ENCODE peak calls at places on chromosomes 6 and 20, in five cellular contexts. N, U, S, Y and X are unnamed samples. For H3K9me3, the result is how much of the 10 kb centered on the place peaks cover.

GRCh38 chr6:15507221-15507620 is 155.6 kb downstream of the DTNBP1 start:
- DNase-seq in N (no peak), U (no peak), S (no peak), Y (no peak), X (no peak)

GRCh38 chr6:64220776-64221175 is 585.2 kb downstream of the PHF3 start:
- DNase-seq in N (no peak), S (no peak), U (no peak), Y (no peak), X (no peak)

GRCh38 chr6:24126586-24127192 is 674 bp downstream of the NRSN1 start:
- DNase-seq in S (peak), U (peak), N (no peak), Y (no peak), X (no peak)

GRCh38 chr6:158039571-158040050 is 57.9 kb downstream of the SYNJ2 start:
- DNase-seq in U (peak), Y (no peak), N (peak), S (no peak), X (no peak)

GRCh38 chr6:137846274-137846673 is 20.8 kb upstream of the TNFAIP3 start:
- DNase-seq in S (no peak), Y (no peak), U (no peak), N (no peak), X (no peak)

GRCh38 chr6:151068761-151069312 is 170.9 kb upstream of the AKAP12 start:
- DNase-seq in Y (no peak), U (peak), N (no peak), S (peak), X (no peak)

GRCh38 chr20:7667194-7667593 is 273.1 kb downstream of the HAO1 start:
- DNase-seq in Y (no peak), S (peak), N (no peak), U (peak), X (no peak)

GRCh38 chr6:139912735-139913400 is 538.4 kb upstream of the CITED2 start:
- DNase-seq in U (no peak), S (no peak), Y (no peak), N (no peak), X (no peak)

GRCh38 chr20:59248031-59248684 is 52.3 kb upstream of the EDN3 start:
- DNase-seq in U (no peak), Y (no peak), S (no peak), N (no peak), X (no peak)

GRCh38 chr6:137097057-137097456 is 52.3 kb upstream of the IL20RA start:
- DNase-seq in Y (no peak), S (no peak), U (no peak), N (no peak), X (no peak)

GRCh38 chr6:137589067-137589848 is 95.1 kb upstream of the OLIG3 start:
- DNase-seq in U (peak), N (no peak), S (peak), Y (peak), X (no peak)

GRCh38 chr6:112181130-112181529 is 73.2 kb downstream of the LAMA4 start:
- DNase-seq in Y (no peak), S (no peak), N (no peak), U (no peak), X (no peak)

GRCh38 chr6:129312865-129313264 is 397.1 kb downstream of the ARHGAP18 start:
- DNase-seq in Y (no peak), N (no peak), S (peak), U (peak), X (no peak)

GRCh38 chr6:118843685-118844390 is 50.1 kb upstream of the ASF1A start:
- DNase-seq in Y (no peak), N (no peak), U (peak), S (no peak), X (no peak)

GRCh38 chr6:44008821-44009370 is 118.4 kb downstream of the MRPL14 start:
- DNase-seq in Y (no peak), U (no peak), S (no peak), N (no peak), X (peak)

GRCh38 chr6:25122001-25122400 is 157.2 kb upstream of the CARMIL1 start:
- DNase-seq in N (peak), S (no peak), U (peak), Y (no peak), X (no peak)

GRCh38 chr6:156378853-156379252 is 398.3 kb upstream of the ARID1B start:
- DNase-seq in Y (no peak), N (no peak), S (no peak), U (no peak), X (no peak)

GRCh38 chr6:143999406-143999805 is 8.7 kb downstream of the PLAGL1 start:
- DNase-seq in N (no peak), U (peak), Y (no peak), S (peak), X (no peak)

GRCh38 chr6:154302111-154302752 is 54.4 kb downstream of the IPCEF1 start:
- DNase-seq in S (peak), N (no peak), U (peak), Y (no peak), X (no peak)

GRCh38 chr20:62737271-62737761 is 28.7 kb downstream of the NTSR1 start:
- DNase-seq in N (peak), Y (no peak), S (no peak), U (peak), X (no peak)

GRCh38 chr6:168901076-168901475 is 352.6 kb downstream of the THBS2 start:
- DNase-seq in Y (no peak), S (no peak), N (peak), U (no peak), X (no peak)

GRCh38 chr6:30782425-30783014 is 38.2 kb upstream of the IER3 start:
- DNase-seq in U (peak), S (peak), N (no peak), Y (no peak), X (no peak)

GRCh38 chr6:57423468-57423867 is 106.0 kb downstream of the PRIM2 start:
- DNase-seq in Y (no peak), N (no peak), U (peak), S (no peak), X (no peak)

GRCh38 chr6:24607310-24607709 is 38.7 kb downstream of the KIAA0319 start:
- DNase-seq in Y (no peak), N (no peak), S (no peak), U (no peak), X (no peak)

GRCh38 chr20:64079273-64080012 is at the start of gene RGS19:
- DNase-seq in S (peak), U (peak), Y (peak), N (peak), X (peak)

GRCh38 chr20:6079011-6079410 is 25.2 kb upstream of the LRRN4 start:
- DNase-seq in Y (no peak), S (no peak), N (no peak), U (no peak), X (no peak)

GRCh38 chr6:82195619-82196018 is 51.9 kb downstream of the IBTK start:
- DNase-seq in U (no peak), Y (no peak), N (no peak), S (no peak), X (no peak)
- H3K9me3 ChIP-seq in U (under half), Y (under half), N (under half), S (under half), X (under half)

DNA sequence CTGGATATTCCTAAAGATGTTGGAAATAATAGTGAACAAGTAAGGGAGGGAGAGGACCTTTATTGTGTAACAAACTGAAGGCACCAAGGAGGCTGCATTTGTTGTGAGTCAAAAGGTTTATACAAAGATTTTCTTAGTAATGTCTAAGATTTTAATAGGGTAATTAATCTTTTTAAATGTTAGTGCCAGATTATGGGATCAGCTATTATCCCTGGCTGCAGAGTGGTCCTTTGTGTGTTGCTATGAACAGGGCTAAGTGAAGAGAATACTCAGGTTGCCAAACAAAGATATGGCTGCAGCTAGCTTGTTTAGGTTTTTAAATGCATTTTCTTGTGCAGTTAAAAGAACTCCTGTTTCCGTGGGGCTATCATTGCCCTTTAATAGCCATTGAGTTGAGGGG is 226.4 kb downstream of the RNF144B start:
- DNase-seq in U (no peak), Y (no peak), N (no peak), S (no peak), X (no peak)
- H3K9me3 ChIP-seq in U (under half), Y (under half), N (under half), S (under half), X (under half)

DNA sequence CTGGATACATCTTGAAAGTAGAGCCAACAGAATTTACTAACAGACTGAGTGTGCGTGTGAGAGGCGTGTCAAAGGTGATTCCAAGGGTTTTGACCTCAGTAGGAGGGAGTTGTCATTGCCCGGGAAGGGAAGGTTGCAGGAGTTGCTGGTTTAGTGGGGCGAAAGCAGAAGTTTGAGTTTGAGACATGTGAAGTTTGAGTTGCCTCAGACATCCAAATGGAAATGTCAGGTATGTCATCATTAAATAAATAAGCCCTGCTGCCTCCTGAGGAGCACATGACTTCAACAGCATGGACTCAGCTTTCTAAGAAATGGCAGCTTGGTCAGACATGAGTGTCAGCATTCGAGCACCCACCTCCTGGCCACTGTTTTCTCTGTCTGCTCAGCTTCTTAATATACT is 26.6 kb upstream of the TGM2 start:
- DNase-seq in U (no peak), Y (no peak), N (no peak), S (no peak), X (no peak)
- H3K9me3 ChIP-seq in U (under half), Y (under half), N (under half), S (under half), X (under half)

GRCh38 chr20:56160956-56161355 is 87.6 kb upstream of the MC3R start:
- DNase-seq in Y (no peak), S (no peak), U (no peak), N (no peak), X (no peak)

GRCh38 chr20:56163806-56164205 is 84.7 kb upstream of the MC3R start:
- DNase-seq in S (no peak), U (no peak), N (no peak), Y (no peak), X (no peak)

GRCh38 chr20:56171087-56172012 is 77.2 kb upstream of the MC3R start:
- DNase-seq in U (peak), N (no peak), Y (no peak), S (peak), X (no peak)

DNA sequence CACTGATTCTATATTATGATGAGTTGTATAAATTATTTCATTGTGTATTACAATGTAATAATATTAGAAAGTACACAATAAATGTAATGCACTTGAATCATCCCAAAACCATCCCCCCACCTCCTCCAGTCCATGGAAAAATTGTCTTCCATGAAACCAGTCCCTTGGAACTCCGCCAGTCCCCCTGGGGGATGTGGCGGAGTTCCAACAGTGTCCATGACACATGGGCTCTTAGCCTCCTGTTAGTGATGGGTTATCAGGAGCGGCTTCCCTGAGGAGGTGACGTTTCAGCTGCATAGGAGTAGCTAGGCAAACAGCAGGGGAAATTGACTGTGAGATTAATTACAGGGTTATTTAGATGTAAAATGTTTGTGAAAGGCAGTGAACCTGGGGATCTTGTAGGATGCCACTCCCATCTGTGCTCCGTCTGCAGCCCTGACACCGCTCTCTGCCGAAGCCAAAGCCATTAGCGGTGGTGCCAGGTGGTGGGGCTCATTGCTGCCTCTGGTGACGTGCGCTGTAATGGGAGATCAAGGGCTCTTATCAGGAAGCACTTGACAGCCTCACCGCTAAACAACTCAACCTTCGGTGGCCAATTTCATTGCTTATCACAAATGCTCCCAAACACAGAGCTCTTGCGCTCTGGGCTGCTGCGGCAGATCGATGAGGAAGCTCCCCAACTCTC is 81.6 kb upstream of the MC3R start:
- DNase-seq in N (no peak), S (no peak), U (no peak), Y (no peak), X (no peak)
- H3K9me3 ChIP-seq in N (under half), S (under half), U (under half), Y (under half), X (under half)

DNA sequence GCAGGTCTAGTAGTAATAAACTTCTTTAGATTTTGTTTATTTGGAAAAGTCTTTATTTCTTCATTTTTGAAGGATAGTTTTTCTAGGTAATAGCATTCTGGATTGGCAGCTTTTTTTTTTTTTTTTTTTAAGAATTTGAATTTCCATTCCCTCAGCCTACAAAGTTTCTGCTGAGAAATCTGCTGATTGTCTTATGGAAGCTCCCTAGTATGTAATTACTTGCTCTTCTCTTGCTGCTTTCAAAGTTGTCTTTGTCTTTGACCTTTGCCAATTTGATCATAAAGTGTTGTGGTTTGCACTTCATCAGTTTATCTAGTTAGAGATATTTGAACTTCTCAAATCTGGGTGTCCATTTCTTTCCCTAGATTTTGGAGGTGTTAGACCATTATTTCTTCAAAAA is 82.2 kb upstream of the GMDS start:
- DNase-seq in S (no peak), N (no peak), Y (no peak), U (no peak), X (no peak)
- H3K9me3 ChIP-seq in S (under half), N (under half), Y (under half), U (under half), X (under half)

GRCh38 chr20:29690274-29690673 is 1567.2 kb upstream of the DEFB115 start:
- DNase-seq in S (no peak), U (no peak), Y (no peak), N (no peak), X (no peak)

GRCh38 chr20:29687438-29687837 is 1570.0 kb upstream of the DEFB115 start:
- DNase-seq in Y (no peak), N (no peak), U (no peak), S (no peak), X (no peak)

GRCh38 chr20:29689411-29690225 is 1567.8 kb upstream of the DEFB115 start:
- DNase-seq in U (no peak), N (no peak), Y (no peak), S (no peak), X (no peak)
- H3K9me3 ChIP-seq in U (under half), N (under half), Y (under half), S (under half), X (under half)

DNA sequence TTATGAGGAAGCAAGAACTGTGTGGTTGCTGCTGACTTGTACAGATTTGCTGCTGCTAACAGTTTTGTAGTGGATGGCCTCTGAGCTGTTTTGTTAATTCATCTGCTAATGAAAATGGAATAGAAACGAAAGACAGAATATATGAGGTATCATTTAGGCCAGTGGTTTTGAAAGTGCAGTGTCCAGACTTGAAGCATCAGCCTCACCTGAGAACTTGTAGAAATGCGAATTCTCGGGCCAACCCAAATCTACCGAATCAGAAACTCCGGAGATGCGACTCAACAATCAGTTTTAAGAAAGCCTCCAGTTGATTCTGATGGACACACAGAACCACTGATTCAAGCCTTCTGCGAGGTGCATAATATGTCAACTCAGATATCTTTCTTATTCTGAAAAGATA is 62.5 kb downstream of the CAP2 start:
- DNase-seq in Y (no peak), N (no peak), U (no peak), S (no peak), X (no peak)
- H3K9me3 ChIP-seq in Y (under half), N (under half), U (under half), S (under half), X (under half)

DNA sequence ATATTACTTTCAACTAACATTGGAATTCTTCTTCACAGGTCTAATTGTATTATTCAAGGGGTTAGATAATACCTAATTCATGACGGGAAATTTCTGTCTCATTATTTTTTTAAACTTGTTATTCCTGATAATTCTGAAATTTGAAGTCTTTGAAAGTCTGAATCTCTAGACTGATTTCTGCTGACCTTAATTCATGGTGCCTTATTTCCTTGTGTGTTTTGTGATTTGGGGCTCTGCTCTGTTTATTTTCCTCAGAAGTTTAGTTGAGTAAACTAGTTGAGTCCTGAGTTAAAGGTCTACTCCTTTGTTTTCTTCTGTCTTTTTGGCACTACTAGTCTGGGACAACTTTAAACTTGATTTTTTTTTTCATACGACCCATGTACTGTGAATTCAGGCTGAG is 5.9 kb downstream of the DEFB118 start:
- DNase-seq in U (no peak), S (no peak), Y (no peak), N (no peak), X (no peak)
- H3K9me3 ChIP-seq in U (under half), S (under half), Y (under half), N (under half), X (under half)

GRCh38 chr20:4383966-4384365 is 337.7 kb upstream of the PRND start:
- DNase-seq in N (no peak), U (peak), S (no peak), Y (no peak), X (no peak)
- H3K9me3 ChIP-seq in N (under half), U (under half), S (under half), Y (under half), X (under half)

DNA sequence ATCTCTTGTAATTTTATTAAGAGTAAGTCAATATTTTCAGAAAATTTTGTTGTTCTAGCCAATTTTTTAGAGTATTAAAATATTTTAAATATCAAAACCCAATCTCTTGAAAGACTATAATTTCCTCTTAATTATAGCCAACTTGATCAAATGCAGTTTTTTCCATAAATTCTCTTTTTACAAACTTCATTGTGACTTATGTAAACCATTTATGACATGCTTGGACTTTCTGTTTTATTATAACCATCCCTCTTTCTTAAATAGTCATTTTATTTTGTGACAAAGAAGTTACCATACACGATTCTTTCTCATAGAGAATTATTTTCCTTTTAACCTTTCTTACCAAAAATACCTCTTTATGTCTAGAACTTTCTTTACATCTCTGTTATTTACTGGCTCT is 1075.5 kb downstream of the KHDRBS2 start:
- DNase-seq in N (no peak), S (no peak), U (no peak), Y (no peak), X (no peak)
- H3K9me3 ChIP-seq in N (under half), S (under half), U (under half), Y (under half), X (under half)